ENCODE peak calls at places on chromosomes 2 and 18, in six cellular contexts. U, V, O, B, N and X are unnamed samples.

GRCh38 chr2:72887836-72888437 is 729 bp downstream of the SPR start:
- DNase-seq in U (peak), V (peak), O (peak), B (peak), N (peak), X (peak)

GRCh38 chr2:181471783-181472182 is 14.6 kb downstream of the ITGA4 start:
- DNase-seq in U (no peak), V (no peak), O (no peak), B (no peak), N (no peak), X (no peak)

GRCh38 chr18:44819944-44820510 is 139.3 kb downstream of the SETBP1 start:
- DNase-seq in U (peak), V (no peak), O (no peak), B (peak), N (no peak), X (peak)

GRCh38 chr2:15728247-15728721 is 136.6 kb downstream of the DDX1 start:
- DNase-seq in U (no peak), V (no peak), O (no peak), B (no peak), N (no peak), X (no peak)

GRCh38 chr2:24501813-24502212 is 10.8 kb downstream of the NCOA1 start:
- DNase-seq in U (no peak), V (no peak), O (no peak), B (no peak), N (no peak), X (no peak)

GRCh38 chr2:27336173-27336572 is 13.3 kb upstream of the MPV17 start:
- DNase-seq in U (no peak), V (no peak), O (no peak), B (no peak), N (no peak), X (no peak)

GRCh38 chr2:232085826-232086425 is 124.4 kb downstream of the DIS3L2 start:
- DNase-seq in U (no peak), V (no peak), O (no peak), B (no peak), N (no peak), X (no peak)

GRCh38 chr2:173159794-173160463 is 84.3 kb downstream of the MAP3K20 start:
- DNase-seq in U (no peak), V (peak), O (peak), B (peak), N (peak), X (no peak)

GRCh38 chr18:2855560-2856350 is 8.9 kb downstream of the EMILIN2 start:
- DNase-seq in U (no peak), V (no peak), O (no peak), B (no peak), N (peak), X (no peak)

GRCh38 chr2:172614932-172615331 is 59.0 kb downstream of the PDK1 start:
- DNase-seq in U (no peak), V (no peak), O (no peak), B (no peak), N (no peak), X (no peak)

GRCh38 chr18:63320690-63321265 is 1.2 kb upstream of the BCL2 start:
- DNase-seq in U (peak), V (no peak), O (no peak), B (peak), N (no peak), X (peak)

GRCh38 chr2:168416555-168416954 is 39.5 kb upstream of the CERS6 start:
- DNase-seq in U (no peak), V (no peak), O (no peak), B (no peak), N (no peak), X (no peak)

GRCh38 chr2:230723363-230723762 is 10.7 kb downstream of the CAB39 start:
- DNase-seq in U (no peak), V (no peak), O (no peak), B (no peak), N (no peak), X (no peak)

GRCh38 chr18:73647391-73647790 is 500.2 kb downstream of the FBXO15 start:
- DNase-seq in U (no peak), V (no peak), O (no peak), B (no peak), N (no peak), X (no peak)

GRCh38 chr2:86185517-86186212 is 9.6 kb downstream of the IMMT start:
- DNase-seq in U (no peak), V (no peak), O (no peak), B (no peak), N (no peak), X (no peak)

GRCh38 chr2:25380023-25380422 is 38.3 kb upstream of the DNMT3A start:
- DNase-seq in U (peak), V (no peak), O (no peak), B (no peak), N (no peak), X (peak)

GRCh38 chr2:171529914-171530313 is 7.6 kb downstream of the CYBRD1 start:
- DNase-seq in U (no peak), V (no peak), O (no peak), B (no peak), N (no peak), X (no peak)

GRCh38 chr18:78876868-78877267 is 102.8 kb upstream of the SALL3 start:
- DNase-seq in U (no peak), V (no peak), O (no peak), B (no peak), N (no peak), X (no peak)

GRCh38 chr2:239959059-239959971 is 65.8 kb downstream of the NDUFA10 start:
- DNase-seq in U (no peak), V (no peak), O (no peak), B (no peak), N (no peak), X (no peak)

GRCh38 chr2:9333591-9334171 is 89.6 kb downstream of the ITGB1BP1 start:
- DNase-seq in U (no peak), V (peak), O (peak), B (peak), N (peak), X (peak)

GRCh38 chr2:74379851-74380789 is at the start of gene DCTN1:
- DNase-seq in U (peak), V (peak), O (no peak), B (no peak), N (no peak), X (no peak)

GRCh38 chr2:205482399-205483065 is 199.8 kb upstream of the NRP2 start:
- DNase-seq in U (no peak), V (no peak), O (no peak), B (peak), N (no peak), X (no peak)

GRCh38 chr18:62663731-62664336 is 51.5 kb upstream of the PHLPP1 start:
- DNase-seq in U (peak), V (peak), O (no peak), B (no peak), N (no peak), X (peak)

GRCh38 chr2:205060269-205060668 is 515.0 kb downstream of the PARD3B start:
- DNase-seq in U (no peak), V (peak), O (no peak), B (no peak), N (peak), X (no peak)

GRCh38 chr2:199932312-199932855 is 21.3 kb downstream of the C2orf69 start:
- DNase-seq in U (no peak), V (no peak), O (no peak), B (no peak), N (no peak), X (no peak)

GRCh38 chr2:200252661-200253067 is 53.8 kb upstream of the SPATS2L start:
- DNase-seq in U (no peak), V (peak), O (peak), B (no peak), N (no peak), X (no peak)

GRCh38 chr2:101474752-101475384 is at the start of gene RFX8:
- DNase-seq in U (peak), V (peak), O (peak), B (no peak), N (no peak), X (peak)

DNA sequence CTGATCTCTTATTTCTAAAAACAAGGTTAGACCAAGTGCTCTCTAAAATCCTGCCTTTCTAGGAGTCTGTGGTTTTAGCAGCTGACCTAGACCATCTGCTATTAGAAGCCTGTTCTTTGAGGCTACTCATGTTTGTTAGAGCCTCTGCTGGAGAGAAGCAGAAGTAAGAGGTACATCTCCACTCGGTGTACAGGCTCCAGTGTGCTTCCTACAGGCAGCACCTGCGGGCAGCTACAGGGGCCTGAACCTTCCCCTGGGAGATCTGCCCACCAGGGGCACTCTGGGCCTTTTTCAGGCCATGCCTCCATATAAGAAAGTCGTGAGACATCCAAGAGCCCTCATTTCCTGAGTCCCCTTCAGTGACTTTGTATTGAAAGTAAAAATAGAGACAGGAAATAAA is 31.6 kb downstream of the ONECUT2 start:
- DNase-seq in U (no peak), V (no peak), O (no peak), B (no peak), N (no peak), X (no peak)
- TF ChIP-seq CTCF in U (no peak), V (no peak), O (no peak), B (no peak), N (no peak), X (no peak)

GRCh38 chr2:70541481-70542020 is 12.1 kb downstream of the TGFA start:
- DNase-seq in U (no peak), V (no peak), O (no peak), B (no peak), N (peak), X (no peak)
- TF ChIP-seq CTCF in U (no peak), V (no peak), O (no peak), B (no peak), N (peak), X (no peak)

GRCh38 chr18:55781481-55781957 is 193.5 kb upstream of the TCF4 start:
- DNase-seq in U (no peak), V (no peak), O (peak), B (peak), N (no peak), X (peak)
- TF ChIP-seq CTCF in U (no peak), V (peak), O (no peak), B (peak), N (peak), X (no peak)

GRCh38 chr18:6729247-6730091 is at the start of gene ARHGAP28:
- DNase-seq in U (peak), V (peak), O (peak), B (peak), N (peak), X (peak)
- TF ChIP-seq CTCF in U (no peak), V (no peak), O (no peak), B (peak), N (peak), X (no peak)